ENCODE peak calls at places on chromosomes 6 and 20, in five cellular contexts. Q, X, F, P and K are unnamed samples.

GRCh38 chr6:33175436-33176069 is 16.7 kb downstream of the COL11A2 start:
- DNase-seq in Q (no peak), X (peak), F (no peak), P (no peak), K (no peak)

GRCh38 chr20:59948828-59949720 is 8.9 kb downstream of the FAM217B start:
- DNase-seq in Q (peak), X (peak), F (no peak), P (peak), K (no peak)

GRCh38 chr20:24950836-24951525 is 1.9 kb downstream of the CST7 start:
- DNase-seq in Q (no peak), X (no peak), F (peak), P (no peak), K (no peak)

GRCh38 chr6:51550243-51550642 is 537.2 kb downstream of the PKHD1 start:
- DNase-seq in Q (no peak), X (no peak), F (no peak), P (no peak), K (no peak)

GRCh38 chr20:58094160-58094559 is 134.3 kb downstream of the ANKRD60 start:
- DNase-seq in Q (no peak), X (no peak), F (no peak), P (no peak), K (no peak)

GRCh38 chr6:44543664-44544063 is 156.2 kb downstream of the CDC5L start:
- DNase-seq in Q (no peak), X (no peak), F (no peak), P (no peak), K (no peak)

GRCh38 chr20:57996465-57996864 is 232.0 kb downstream of the ANKRD60 start:
- DNase-seq in Q (no peak), X (no peak), F (no peak), P (no peak), K (no peak)

GRCh38 chr6:109411034-109411433 is 28.8 kb upstream of the CD164 start:
- DNase-seq in Q (no peak), X (no peak), F (no peak), P (no peak), K (no peak)

GRCh38 chr6:150142304-150142656 is 564 bp upstream of the PPP1R14C start:
- DNase-seq in Q (no peak), X (no peak), F (no peak), P (no peak), K (no peak)

GRCh38 chr6:4313044-4313686 is 177.8 kb upstream of the ECI2 start:
- DNase-seq in Q (peak), X (no peak), F (no peak), P (no peak), K (no peak)

GRCh38 chr6:111114484-111114883 is 27.2 kb downstream of the SLC16A10 start:
- DNase-seq in Q (no peak), X (no peak), F (no peak), P (no peak), K (no peak)

GRCh38 chr20:16952965-16953364 is 204.8 kb downstream of the OTOR start:
- DNase-seq in Q (no peak), X (no peak), F (no peak), P (no peak), K (no peak)

GRCh38 chr20:48794360-48794759 is 33.4 kb downstream of the PREX1 start:
- DNase-seq in Q (no peak), X (no peak), F (peak), P (no peak), K (no peak)

GRCh38 chr6:44201638-44202303 is 15.0 kb upstream of the MYMX start:
- DNase-seq in Q (no peak), X (no peak), F (no peak), P (peak), K (no peak)

GRCh38 chr6:159989882-159990480 is 21.1 kb downstream of the IGF2R start:
- DNase-seq in Q (no peak), X (no peak), F (no peak), P (peak), K (no peak)

GRCh38 chr6:36662827-36663256 is 15.7 kb upstream of the CDKN1A start:
- DNase-seq in Q (no peak), X (peak), F (no peak), P (no peak), K (no peak)

GRCh38 chr6:32882879-32883250 is 28.9 kb downstream of the PSMB9 start:
- DNase-seq in Q (no peak), X (no peak), F (no peak), P (no peak), K (no peak)

GRCh38 chr20:8255945-8256632 is 124.0 kb downstream of the PLCB1 start:
- DNase-seq in Q (no peak), X (peak), F (no peak), P (no peak), K (no peak)

GRCh38 chr6:131013495-131013894 is 49.5 kb downstream of the EPB41L2 start:
- DNase-seq in Q (no peak), X (no peak), F (no peak), P (no peak), K (no peak)

GRCh38 chr6:151962246-151962846 is 154.9 kb downstream of the ESR1 start:
- DNase-seq in Q (no peak), X (peak), F (no peak), P (no peak), K (no peak)

GRCh38 chr6:126307859-126308258 is 32.1 kb upstream of the CENPW start:
- DNase-seq in Q (no peak), X (no peak), F (no peak), P (no peak), K (no peak)

GRCh38 chr6:81940451-81940850 is 188.0 kb upstream of the TENT5A start:
- DNase-seq in Q (no peak), X (no peak), F (no peak), P (no peak), K (no peak)

GRCh38 chr6:7787137-7787575 is 61.3 kb downstream of the BMP6 start:
- DNase-seq in Q (no peak), X (no peak), F (no peak), P (no peak), K (no peak)

GRCh38 chr20:7967199-7967844 is 27.1 kb upstream of the HAO1 start:
- DNase-seq in Q (no peak), X (no peak), F (no peak), P (no peak), K (no peak)

GRCh38 chr6:39553811-39554802 is 171.1 kb downstream of the KIF6 start:
- DNase-seq in Q (no peak), X (no peak), F (no peak), P (no peak), K (no peak)

GRCh38 chr6:93684339-93684738 is 265.0 kb upstream of the EPHA7 start:
- DNase-seq in Q (no peak), X (no peak), F (no peak), P (no peak), K (no peak)

GRCh38 chr6:3331948-3332347 is 73.2 kb downstream of the PSMG4 start:
- DNase-seq in Q (no peak), X (no peak), F (no peak), P (no peak), K (no peak)

GRCh38 chr6:34487536-34487935 is 21.7 kb downstream of the PACSIN1 start:
- DNase-seq in Q (no peak), X (no peak), F (no peak), P (no peak), K (no peak)

GRCh38 chr6:13660893-13661292 is 45.8 kb downstream of the NOL7 start:
- DNase-seq in Q (no peak), X (peak), F (no peak), P (no peak), K (no peak)

GRCh38 chr20:41340327-41341055 is at the start of gene LPIN3:
- DNase-seq in Q (peak), X (peak), F (peak), P (peak), K (no peak)

GRCh38 chr20:24106801-24107158 is 118.2 kb upstream of the GGTLC1 start:
- DNase-seq in Q (no peak), X (no peak), F (no peak), P (no peak), K (no peak)

GRCh38 chr6:43060034-43060754 is 763 bp downstream of the KLC4 start:
- DNase-seq in Q (no peak), X (peak), F (no peak), P (peak), K (no peak)

GRCh38 chr6:1798965-1799325 is 189.2 kb downstream of the FOXC1 start:
- DNase-seq in Q (no peak), X (no peak), F (no peak), P (no peak), K (no peak)

GRCh38 chr6:149379977-149380376 is 20.1 kb upstream of the SUMO4 start:
- DNase-seq in Q (no peak), X (no peak), F (no peak), P (no peak), K (no peak)

GRCh38 chr6:43774776-43775583 is 5.0 kb downstream of the VEGFA start:
- DNase-seq in Q (no peak), X (peak), F (peak), P (peak), K (no peak)

GRCh38 chr20:62651285-62652021 is 9.2 kb downstream of the SLCO4A1 start:
- DNase-seq in Q (no peak), X (no peak), F (peak), P (peak), K (peak)

GRCh38 chr20:36865076-36865860 is 10.7 kb upstream of the TLDC2 start:
- DNase-seq in Q (no peak), X (no peak), F (no peak), P (no peak), K (no peak)

GRCh38 chr6:14280006-14280510 is 162.5 kb downstream of the CD83 start:
- DNase-seq in Q (no peak), X (no peak), F (peak), P (no peak), K (no peak)

DNA sequence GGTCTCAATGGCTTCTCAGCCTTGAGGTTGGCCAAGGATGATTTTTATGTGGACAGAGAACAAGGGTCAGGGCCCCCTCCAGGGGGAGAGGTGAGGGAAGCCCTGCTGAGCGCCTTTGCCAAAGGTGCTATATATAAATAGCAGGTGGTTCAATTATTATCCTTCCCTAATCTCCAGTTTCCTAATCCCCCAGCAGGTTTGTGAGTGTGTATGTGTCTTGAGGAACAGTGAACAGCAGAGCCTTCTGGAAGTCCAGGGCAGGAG is 3.2 kb upstream of the SIRPA start:
- DNase-seq in Q (no peak), X (no peak), F (no peak), P (no peak), K (no peak)
- TF ChIP-seq POLR2A in Q (no peak), X (no peak), F (no peak), P (no peak), K (no peak)

DNA sequence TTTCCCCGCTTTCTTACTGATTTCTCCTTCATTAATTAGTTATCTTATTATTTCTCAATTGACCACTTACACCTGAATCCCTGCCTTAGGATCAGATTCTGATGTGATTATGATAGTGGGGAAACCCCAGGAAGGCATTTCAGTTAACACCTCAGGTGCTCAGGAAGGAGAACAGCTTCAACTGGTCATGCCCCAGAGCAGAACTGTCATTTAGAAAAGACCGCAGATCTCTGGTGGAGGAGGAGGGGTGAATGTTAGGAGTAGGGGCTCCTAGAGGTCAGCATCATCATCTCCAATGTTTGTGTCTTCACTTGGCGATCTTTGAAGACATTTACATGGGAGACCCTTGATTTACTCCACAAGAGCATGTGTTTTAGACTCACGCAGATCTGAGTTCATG is 44.5 kb downstream of the PROKR2 start:
- DNase-seq in Q (no peak), X (no peak), F (no peak), P (no peak), K (no peak)
- TF ChIP-seq SRF in Q (no peak), X (no peak), F (no peak), P (no peak), K (no peak)

GRCh38 chr6:47419621-47420020 is 58.0 kb upstream of the CD2AP start:
- DNase-seq in Q (no peak), X (peak), F (no peak), P (no peak), K (no peak)

GRCh38 chr6:47416396-47417345 is 60.9 kb upstream of the CD2AP start:
- DNase-seq in Q (no peak), X (no peak), F (no peak), P (peak), K (no peak)

GRCh38 chr6:47423087-47423486 is 54.5 kb upstream of the CD2AP start:
- DNase-seq in Q (no peak), X (no peak), F (no peak), P (no peak), K (no peak)

GRCh38 chr6:47424436-47424836 is 53.2 kb upstream of the CD2AP start:
- DNase-seq in Q (no peak), X (no peak), F (no peak), P (peak), K (no peak)

DNA sequence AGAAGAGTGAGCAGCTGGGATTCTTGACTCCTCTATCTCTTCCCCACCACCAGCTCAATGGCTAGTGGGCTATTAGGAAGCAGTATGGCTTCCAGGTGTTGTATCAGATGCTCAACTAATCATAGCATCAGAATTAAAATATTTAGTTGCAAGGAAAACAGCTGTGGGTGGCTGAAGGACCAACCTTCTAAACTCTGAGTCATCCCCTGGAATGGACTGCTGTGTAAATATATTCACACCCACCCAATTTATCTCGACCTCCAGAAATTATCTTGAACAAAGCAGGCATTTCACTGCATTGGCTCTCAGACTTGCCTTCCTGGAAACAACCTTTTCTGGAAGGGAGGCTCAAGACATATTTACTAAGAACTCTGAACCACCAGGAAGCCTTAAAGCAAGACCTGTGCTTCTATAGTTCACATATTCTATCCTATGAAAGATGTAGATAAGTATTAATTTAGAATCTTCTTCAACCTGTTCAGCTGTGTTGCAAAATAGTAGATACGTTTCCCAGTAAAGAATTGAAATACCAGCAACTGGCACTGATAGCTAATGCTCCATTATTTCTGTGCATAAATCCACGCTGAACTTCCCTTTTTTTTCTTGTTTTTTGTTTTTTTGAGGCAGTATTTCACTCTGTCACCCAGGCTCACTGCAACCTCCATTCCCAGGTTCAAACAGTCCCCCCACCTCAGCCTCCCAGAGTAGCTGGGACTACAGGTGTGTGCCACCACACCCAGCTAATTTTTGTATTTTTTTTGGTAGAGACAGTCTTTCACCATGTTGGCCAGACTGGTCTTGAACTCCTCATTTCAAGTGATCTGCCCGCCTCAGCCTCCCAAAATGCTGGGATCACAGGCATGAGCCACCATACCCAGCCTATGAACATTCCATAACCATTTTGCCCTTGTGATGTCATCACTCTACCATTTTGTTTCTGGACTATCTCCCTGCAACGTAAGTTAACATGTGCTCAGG is 56.9 kb upstream of the CD2AP start:
- DNase-seq in Q (no peak), X (no peak), F (no peak), P (peak), K (no peak)
- TF ChIP-seq POLR2A in Q (no peak), X (no peak), F (no peak), P (no peak), K (no peak)

DNA sequence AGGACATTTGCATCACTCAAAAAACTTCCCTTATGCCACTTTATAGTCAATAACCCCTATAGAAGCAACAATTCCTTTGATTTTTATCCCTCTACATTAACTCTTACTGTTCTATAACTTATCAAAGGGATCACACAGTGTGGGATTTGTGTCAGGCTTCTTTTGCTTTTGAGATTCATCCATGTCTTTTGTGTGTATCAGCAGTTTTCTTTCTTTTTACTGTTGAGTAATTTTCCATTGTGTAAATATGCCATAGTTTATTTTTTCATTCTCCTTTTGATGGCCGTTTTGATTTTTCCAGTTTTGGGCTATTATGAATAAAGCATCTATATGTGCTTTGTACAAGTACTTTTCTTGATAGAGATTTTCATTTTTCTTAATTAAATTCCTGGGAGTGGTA is 657.9 kb downstream of the EPM2A start:
- DNase-seq in Q (no peak), X (no peak), F (no peak), P (no peak), K (no peak)
- TF ChIP-seq SRF in Q (no peak), X (no peak), F (no peak), P (no peak), K (no peak)

GRCh38 chr6:30164714-30165113 is 1.4 kb downstream of the TRIM15 start:
- DNase-seq in Q (no peak), X (no peak), F (no peak), P (no peak), K (no peak)

GRCh38 chr6:30167101-30167500 is 3.8 kb downstream of the TRIM15 start:
- DNase-seq in Q (no peak), X (no peak), F (no peak), P (no peak), K (no peak)

GRCh38 chr6:30175765-30176164 is 12.4 kb downstream of the TRIM15 start:
- DNase-seq in Q (no peak), X (no peak), F (no peak), P (no peak), K (no peak)

GRCh38 chr6:30171677-30172471 is 8.5 kb downstream of the TRIM15 start:
- DNase-seq in Q (no peak), X (no peak), F (peak), P (peak), K (no peak)

DNA sequence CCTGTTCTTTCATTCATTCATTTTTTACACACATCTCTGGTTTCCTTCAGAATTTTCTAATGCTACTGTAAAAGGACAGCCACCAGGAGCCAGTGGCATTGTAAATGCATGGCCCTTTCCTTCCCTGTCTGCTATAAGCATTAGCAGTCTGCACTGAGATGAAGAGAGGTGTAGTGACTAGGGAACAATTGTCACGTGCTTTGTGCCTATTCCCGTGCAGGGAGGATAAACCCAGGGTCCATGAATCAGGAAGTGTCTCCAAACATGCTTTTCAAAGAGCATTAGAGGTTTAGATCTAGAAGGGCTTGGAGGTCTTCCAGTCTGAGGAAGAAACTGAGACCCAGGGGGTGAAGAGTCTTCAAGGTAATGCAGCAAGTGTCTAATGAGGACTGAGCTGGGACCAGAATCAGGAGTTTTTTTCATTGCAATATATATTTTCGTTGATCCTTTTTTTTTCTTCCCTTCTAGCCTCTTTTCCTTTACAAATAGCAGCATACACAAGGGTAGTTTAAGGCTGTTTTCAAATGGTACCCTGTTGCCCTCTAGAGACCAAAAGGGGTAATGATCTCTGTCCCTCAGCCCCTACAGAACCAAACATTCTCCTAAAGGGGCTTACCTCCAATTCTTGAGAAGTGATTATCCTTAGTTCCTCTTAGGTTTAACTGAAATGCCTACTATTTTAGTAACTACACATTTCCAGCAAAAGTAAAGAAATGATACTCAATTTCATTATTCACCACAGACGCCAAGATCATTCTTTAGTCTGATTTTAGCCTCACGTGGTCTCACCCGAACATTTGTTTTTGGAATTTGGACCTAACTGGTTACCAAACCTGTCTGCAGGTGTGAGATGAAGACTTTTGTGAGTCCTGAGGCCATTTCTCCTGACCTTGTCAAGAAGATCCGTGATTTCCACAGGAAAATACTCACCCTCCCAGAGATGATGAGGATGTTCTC is 6.6 kb downstream of the TRIM15 start:
- DNase-seq in Q (peak), X (peak), F (no peak), P (peak), K (peak)
- TF ChIP-seq POLR2A in Q (no peak), X (no peak), F (no peak), P (no peak), K (no peak)

GRCh38 chr6:164150221-164150620 is 735.7 kb downstream of the QKI start:
- DNase-seq in Q (no peak), X (no peak), F (no peak), P (no peak), K (no peak)
- TF ChIP-seq SRF in Q (no peak), X (no peak), F (no peak), P (no peak), K (no peak)